ENCODE peak calls at places on chromosomes 13 and 19, in five cellular contexts. H is mucosa of descending colon, F is thyroid gland, G is endodermal cell, X is thoracic aorta. Y is an unnamed sample.

GRCh38 chr19:7292352-7292949 is 1.8 kb downstream of the INSR start:
- DNase-seq in G (peak; percentile 51), H (no peak), X (no peak), F (no peak), Y (no peak)

GRCh38 chr19:46913852-46914430 is 53.1 kb downstream of the ARHGAP35 start:
- DNase-seq in G (no peak), H (no peak), F (no peak), X (no peak), Y (no peak)

GRCh38 chr13:71644579-71644978 is 222.4 kb downstream of the DACH1 start:
- DNase-seq in F (no peak), G (no peak), H (no peak), X (no peak), Y (no peak)

GRCh38 chr19:43552616-43553015 is 19.6 kb downstream of the ZNF575 start:
- DNase-seq in F (no peak), G (no peak), H (no peak), X (no peak), Y (no peak)

GRCh38 chr19:44644391-44645016 is 794 bp downstream of the PVR start:
- DNase-seq in X (no peak), F (peak; percentile 39), G (peak; percentile 84), H (peak; percentile 45), Y (no peak)

GRCh38 chr19:11538232-11539036 is at the start of gene CNN1:
- DNase-seq in H (peak; percentile 51), G (peak; percentile 93), F (peak; percentile 11), X (peak; percentile 76), Y (peak; percentile 25)

GRCh38 chr13:44218501-44219240 is 155.0 kb upstream of the SERP2 start:
- DNase-seq in G (no peak), F (peak; percentile 88), X (peak; percentile 25), H (peak; percentile 59), Y (peak; percentile 63)

GRCh38 chr13:23753523-23753922 is 135.7 kb downstream of the MIPEP start:
- DNase-seq in H (no peak), X (no peak), G (no peak), F (no peak), Y (peak; percentile 67)

GRCh38 chr19:21256722-21257121 is 72.5 kb downstream of the ZNF708 start:
- DNase-seq in F (peak; percentile 21), H (no peak), X (no peak), G (peak; percentile 50), Y (no peak)

GRCh38 chr13:34462843-34463242 is 479.2 kb upstream of the NBEA start:
- DNase-seq in F (no peak), H (no peak), X (no peak), G (no peak), Y (no peak)

GRCh38 chr13:107422421-107422820 is 792.9 kb downstream of the LIG4 start:
- DNase-seq in H (no peak), F (no peak), G (no peak), X (no peak), Y (no peak)

GRCh38 chr13:40536443-40537113 is 129.9 kb downstream of the FOXO1 start:
- DNase-seq in H (peak; percentile 75), X (no peak), G (peak; percentile 75), F (peak; percentile 48), Y (peak; percentile 84)

GRCh38 chr13:84677836-84678235 is 795.6 kb upstream of the SLITRK1 start:
- DNase-seq in H (no peak), F (no peak), X (no peak), G (no peak), Y (no peak)

GRCh38 chr13:101838305-101838835 is 385.9 kb downstream of the ITGBL1 start:
- DNase-seq in G (no peak), F (no peak), X (no peak), H (no peak), Y (no peak)

GRCh38 chr19:16349551-16350171 is 25.0 kb downstream of the KLF2 start:
- DNase-seq in H (no peak), G (no peak), F (no peak), X (no peak), Y (no peak)

GRCh38 chr19:12787458-12787857 is 3.8 kb upstream of the JUNB start:
- DNase-seq in F (peak; percentile 40), X (no peak), H (peak; percentile 21), G (no peak), Y (no peak)
- H3K4me1 ChIP-seq in F (peaks cover 62% of the 10 kb centered on the region), X (peaks cover 68% of the 10 kb centered on the region), H (peaks cover 64% of the 10 kb centered on the region), G (peaks cover 11% of the 10 kb centered on the region), Y (peaks cover 43% of the 10 kb centered on the region)

DNA sequence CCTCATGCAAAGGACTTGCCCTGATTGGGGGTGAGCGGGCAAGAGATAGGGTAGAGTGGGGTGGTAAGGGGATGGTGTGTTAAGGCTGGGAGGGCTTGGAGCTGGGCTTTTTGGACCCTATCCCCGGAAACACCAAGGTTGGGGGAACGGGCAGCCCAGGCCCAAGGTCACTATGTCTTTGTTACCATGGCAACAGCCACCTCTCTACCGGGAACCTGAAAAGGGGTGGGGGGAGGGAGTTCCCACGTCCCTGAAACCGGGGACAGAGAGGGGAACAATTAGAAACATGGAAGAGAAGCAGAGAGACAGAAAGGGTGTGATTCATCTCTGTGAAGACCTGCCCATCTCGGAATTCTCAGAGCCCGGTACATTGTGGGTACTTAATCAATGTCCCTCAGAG is 6.7 kb upstream of the LRFN1 start:
- DNase-seq in G (no peak), H (no peak), X (no peak), F (no peak), Y (no peak)
- H3K36me3 ChIP-seq in G (no peaks in the 10 kb centered on the region), H (no peaks in the 10 kb centered on the region), X (no peaks in the 10 kb centered on the region), F (no peaks in the 10 kb centered on the region), Y (no peaks in the 10 kb centered on the region)

DNA sequence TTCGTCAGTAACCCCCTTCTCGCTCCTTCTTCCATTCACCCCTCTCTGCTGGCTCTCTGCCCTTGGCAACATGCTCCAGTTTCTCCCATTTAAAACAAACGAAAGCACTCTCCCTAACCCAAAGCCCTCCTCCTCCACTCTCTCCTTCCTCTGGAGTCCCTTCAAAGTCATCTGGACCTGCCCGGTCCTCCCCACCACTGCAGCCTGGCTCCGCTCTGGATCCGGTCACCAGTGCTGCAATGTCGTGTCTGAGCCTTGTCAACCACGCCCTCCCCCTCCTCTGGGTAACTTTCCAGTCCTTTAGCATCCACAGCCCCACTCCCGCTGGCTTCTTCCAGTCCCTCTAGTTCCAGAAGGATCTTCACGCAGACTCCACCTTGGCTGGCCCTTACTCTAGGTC is 55.0 kb downstream of the STK24 start:
- DNase-seq in H (no peak), F (peak; percentile 51), G (no peak), X (no peak), Y (no peak)
- H3K4me1 ChIP-seq in H (peaks cover 26% of the 10 kb centered on the region), F (peaks cover 59% of the 10 kb centered on the region), G (peaks cover 19% of the 10 kb centered on the region), X (peaks cover 15% of the 10 kb centered on the region), Y (no peaks in the 10 kb centered on the region)

DNA sequence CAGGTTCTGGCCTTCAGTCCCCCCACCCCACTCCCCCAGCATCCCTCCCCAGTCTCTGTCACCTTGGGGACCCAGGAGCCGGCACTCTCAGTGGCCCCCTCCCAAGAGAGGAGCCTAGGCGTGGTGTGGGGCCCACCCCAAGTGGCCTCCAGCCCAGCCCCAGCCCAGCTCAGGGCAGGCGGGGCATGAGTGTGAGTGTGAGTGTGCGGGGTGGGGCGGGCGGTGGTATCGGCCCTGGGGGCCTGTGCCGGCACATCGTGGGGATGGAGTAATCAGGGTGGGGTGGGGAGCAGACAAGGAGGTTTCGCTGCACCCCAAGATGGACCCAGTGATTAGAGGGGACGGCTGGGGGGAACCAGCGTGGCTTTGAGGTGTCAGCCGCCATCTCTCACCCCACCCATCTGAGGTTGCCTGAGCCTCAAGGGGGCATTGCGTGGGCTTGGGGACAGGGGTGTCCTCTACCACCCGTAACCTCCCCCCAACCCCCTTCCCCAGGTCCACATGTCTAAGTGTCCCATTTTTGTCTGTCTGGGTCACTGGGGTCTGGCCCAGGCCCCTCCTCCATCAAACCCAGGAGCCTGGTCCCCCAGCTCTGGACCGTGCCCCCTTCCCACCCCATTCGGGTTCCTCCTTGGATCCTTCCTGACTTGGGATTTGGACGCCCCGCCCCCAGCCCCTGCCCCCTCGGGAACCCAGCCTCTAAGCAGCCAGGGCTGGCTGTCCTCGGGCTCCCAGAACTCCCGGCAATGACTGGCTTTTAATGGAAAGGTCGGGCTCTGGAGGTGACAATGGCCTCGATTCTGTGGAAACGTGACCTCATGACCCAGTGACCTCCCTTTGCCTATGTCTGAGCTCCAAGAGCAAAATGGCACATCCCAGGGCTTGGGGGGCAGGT is 6.9 kb upstream of the SULT2B1 start:
- DNase-seq in G (peak; percentile 85), F (no peak), H (no peak), X (no peak), Y (no peak)
- H3K36me3 ChIP-seq in G (no peaks in the 10 kb centered on the region), F (no peaks in the 10 kb centered on the region), H (no peaks in the 10 kb centered on the region), X (no peaks in the 10 kb centered on the region), Y (no peaks in the 10 kb centered on the region)

GRCh38 chr19:33390908-33391630 is 17.6 kb downstream of the CEBPG start:
- DNase-seq in G (no peak), F (no peak), X (no peak), H (no peak), Y (no peak)

GRCh38 chr19:33390120-33390907 is 16.8 kb downstream of the CEBPG start:
- DNase-seq in G (no peak), F (peak; percentile 51), X (no peak), H (no peak), Y (no peak)

GRCh38 chr19:33393286-33394005 is 19.9 kb downstream of the CEBPG start:
- DNase-seq in H (no peak), F (peak; percentile 79), G (peak; percentile 66), X (no peak), Y (no peak)

GRCh38 chr19:33392341-33393285 is 19.1 kb downstream of the CEBPG start:
- DNase-seq in G (no peak), H (peak; percentile 49), F (peak; percentile 82), X (no peak), Y (peak; percentile 35)

GRCh38 chr19:33391631-33392249 is 18.2 kb downstream of the CEBPG start:
- DNase-seq in H (no peak), X (no peak), G (no peak), F (no peak), Y (no peak)
- H3K4me1 ChIP-seq in H (peaks cover 50% of the 10 kb centered on the region), X (peaks cover 60% of the 10 kb centered on the region), G (peaks cover under 1% of the 10 kb centered on the region), F (peaks cover 52% of the 10 kb centered on the region), Y (no peaks in the 10 kb centered on the region)

DNA sequence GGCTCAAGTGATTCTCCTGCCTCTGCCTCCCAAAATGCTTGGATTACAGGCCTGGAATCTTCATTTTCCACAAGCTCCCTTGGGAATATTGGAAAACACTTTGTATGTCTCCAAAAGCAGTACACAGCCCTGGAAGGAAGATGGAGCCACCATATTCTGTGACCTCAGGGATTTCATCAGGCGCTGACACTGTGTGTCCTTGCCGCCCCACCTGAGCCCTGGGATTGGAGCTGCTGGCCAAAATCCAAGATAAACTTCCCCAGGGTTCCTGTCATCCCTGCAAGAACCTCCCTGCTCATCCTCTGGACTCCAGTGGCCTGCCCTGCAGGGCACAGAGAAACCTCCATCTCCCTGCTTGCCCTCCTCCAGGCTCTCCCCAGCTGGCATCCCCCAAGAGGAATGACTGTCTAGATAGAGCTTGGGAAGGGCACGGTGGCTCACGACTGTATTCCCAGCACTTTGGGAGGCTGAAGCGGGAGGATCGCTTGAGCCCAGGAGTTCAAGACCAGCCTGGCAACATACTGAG is 1.3 kb upstream of the GNG7 start:
- DNase-seq in H (no peak), F (no peak), G (no peak), X (no peak), Y (no peak)
- H3K36me3 ChIP-seq in H (no peaks in the 10 kb centered on the region), F (no peaks in the 10 kb centered on the region), G (no peaks in the 10 kb centered on the region), X (no peaks in the 10 kb centered on the region), Y (no peaks in the 10 kb centered on the region)

DNA sequence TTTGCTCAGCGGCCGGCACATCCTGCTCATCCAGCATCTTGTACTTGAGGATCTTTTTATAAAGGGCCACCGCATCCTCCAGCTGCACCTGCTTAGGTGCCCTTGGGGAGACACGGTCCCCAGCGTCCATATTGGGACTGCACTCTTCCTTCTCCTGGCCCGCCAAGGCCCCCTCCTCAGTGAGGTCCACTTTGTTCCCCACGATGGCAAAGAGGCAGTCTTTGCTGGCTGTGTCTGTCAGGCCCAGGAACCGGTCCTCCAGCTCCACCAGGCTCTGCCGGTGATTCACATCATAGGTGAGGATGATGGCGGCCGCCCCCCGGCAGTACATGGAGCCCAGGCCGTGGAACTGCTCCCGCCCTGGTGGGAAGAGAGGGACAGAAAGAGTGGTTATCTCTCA is 37.7 kb downstream of the RAB20 start:
- DNase-seq in F (no peak), H (no peak), X (no peak), G (no peak), Y (no peak)
- H3K4me1 ChIP-seq in F (peaks cover 83% of the 10 kb centered on the region), H (peaks cover 63% of the 10 kb centered on the region), X (peaks cover 99% of the 10 kb centered on the region), G (no peaks in the 10 kb centered on the region), Y (peaks cover 31% of the 10 kb centered on the region)

GRCh38 chr13:32142115-32142514 is 110.5 kb downstream of the FRY start:
- DNase-seq in X (no peak), H (no peak), F (no peak), G (no peak), Y (no peak)
- H3K36me3 ChIP-seq in X (no peaks in the 10 kb centered on the region), H (no peaks in the 10 kb centered on the region), F (no peaks in the 10 kb centered on the region), G (no peaks in the 10 kb centered on the region), Y (no peaks in the 10 kb centered on the region)